ENCODE peak calls at places on chromosome 13, in eight cellular contexts. Y is A549, L is breast epithelium, E is K562, N is lower leg skin, S is suprapubic skin, B is Peyer's patch, M is tibial nerve. F is an unnamed sample.

GRCh38 chr13:83151308-83151660 is 731.0 kb downstream of the SLITRK1 start:
- DNase-seq in S (no peak), E (no peak), Y (no peak), L (no peak), B (no peak), M (no peak), N (no peak), F (no peak)

GRCh38 chr13:97474581-97474980 is 40.6 kb downstream of the RAP2A start:
- DNase-seq in Y (no peak), M (no peak), S (no peak), E (no peak), B (no peak), L (no peak), N (no peak), F (no peak)

GRCh38 chr13:48448963-48449614 is 36.2 kb upstream of the LPAR6 start:
- DNase-seq in L (no peak), E (no peak), M (no peak), B (no peak), Y (no peak), N (no peak), S (no peak), F (peak; percentile 81)

GRCh38 chr13:72960541-72960940 is 98.3 kb upstream of the KLF5 start:
- DNase-seq in S (no peak), L (no peak), B (no peak), E (no peak), Y (no peak), N (no peak), M (no peak), F (no peak)

GRCh38 chr13:22915442-22916082 is 265.2 kb upstream of the SGCG start:
- DNase-seq in M (no peak), N (no peak), E (peak; percentile 22), S (no peak), B (no peak), L (no peak), Y (peak; percentile 3), F (no peak)

GRCh38 chr13:48531416-48532145 is 1.3 kb downstream of the RCBTB2 start:
- DNase-seq in E (no peak), Y (no peak), L (no peak), B (no peak), N (no peak), S (no peak), M (no peak), F (peak; percentile 45)

GRCh38 chr13:75959861-75960481 is 323.8 kb downstream of the LMO7 start:
- DNase-seq in L (no peak), S (no peak), Y (no peak), E (no peak), M (no peak), B (no peak), N (no peak), F (no peak)

GRCh38 chr13:109818136-109818535 is 31.8 kb upstream of the IRS2 start:
- DNase-seq in S (no peak), E (no peak), N (no peak), B (no peak), L (no peak), M (no peak), Y (no peak), F (no peak)

GRCh38 chr13:73715114-73715909 is 418.9 kb downstream of the KLF12 start:
- DNase-seq in M (no peak), B (no peak), S (no peak), Y (no peak), L (no peak), N (no peak), E (no peak), F (no peak)

GRCh38 chr13:54029720-54030119 is 1001.1 kb downstream of the OLFM4 start:
- DNase-seq in L (no peak), N (no peak), S (no peak), E (no peak), B (no peak), M (no peak), Y (no peak), F (peak; percentile 75)

GRCh38 chr13:29991343-29991742 is 140.9 kb upstream of the UBL3 start:
- DNase-seq in S (no peak), B (no peak), M (no peak), N (no peak), Y (no peak), E (no peak), L (no peak), F (no peak)

GRCh38 chr13:64428196-64428595 is 2801.9 kb downstream of the PCDH9 start:
- DNase-seq in B (no peak), E (no peak), S (no peak), M (no peak), L (no peak), N (no peak), Y (no peak), F (no peak)

GRCh38 chr13:60584976-60585375 is 188.0 kb downstream of the TDRD3 start:
- DNase-seq in Y (no peak), B (no peak), L (no peak), S (peak; percentile 80), N (peak; percentile 84), E (no peak), M (peak; percentile 26), F (peak; percentile 42)

GRCh38 chr13:36736119-36736726 is 62.4 kb downstream of the SERTM1 start:
- DNase-seq in Y (peak; percentile 8), M (peak; percentile 64), L (no peak), B (peak; percentile 55), S (no peak), N (no peak), E (peak; percentile 32), F (peak; percentile 71)

GRCh38 chr13:37109080-37109678 is 3.7 kb upstream of the CSNK1A1L start:
- DNase-seq in L (no peak), E (no peak), M (peak; percentile 58), Y (no peak), B (no peak), N (no peak), S (no peak), F (peak; percentile 36)

GRCh38 chr13:109275848-109276247 is 510.5 kb downstream of the IRS2 start:
- DNase-seq in S (no peak), Y (no peak), L (no peak), E (no peak), B (peak; percentile 51), M (no peak), N (no peak), F (peak; percentile 24)

GRCh38 chr13:93521307-93521706 is 294.7 kb downstream of the GPC6 start:
- DNase-seq in B (no peak), N (no peak), S (no peak), Y (no peak), M (no peak), L (no peak), E (no peak), F (no peak)

DNA sequence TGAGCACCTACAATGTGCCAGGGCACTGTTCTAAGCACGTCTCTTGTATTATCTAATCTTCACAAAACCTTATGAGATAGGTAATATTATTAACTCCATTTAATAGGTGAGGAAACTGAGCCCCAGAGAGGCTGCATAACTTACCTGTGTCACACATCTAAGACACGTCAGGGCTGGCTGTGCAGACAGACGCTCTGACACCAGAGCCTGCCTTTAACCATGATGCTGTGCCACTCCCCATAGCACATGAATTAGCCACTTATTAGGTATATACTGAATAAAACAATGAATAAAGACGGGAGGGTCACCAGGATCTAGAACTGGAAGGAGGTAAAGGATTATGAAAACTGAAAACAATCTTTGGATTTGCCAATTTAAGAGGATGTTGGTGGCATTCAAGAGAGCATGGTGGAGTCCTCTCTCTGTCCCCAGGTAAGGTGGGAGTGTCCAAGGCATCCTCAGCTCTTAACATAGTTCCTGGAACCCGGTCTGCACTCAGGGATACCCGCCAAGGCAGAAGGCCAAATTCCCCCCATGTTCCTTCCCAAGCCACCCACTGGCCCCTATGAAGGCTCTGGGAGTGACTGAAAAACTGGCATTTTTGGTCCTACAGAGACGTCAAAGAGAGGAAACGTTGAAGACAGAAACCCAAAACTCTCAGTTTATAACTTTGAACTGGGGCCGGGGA is 479.7 kb downstream of the FOXO1 start:
- DNase-seq in Y (no peak), B (no peak), M (no peak), S (no peak), E (no peak), L (no peak), N (no peak), F (no peak)
- H3K4me3 ChIP-seq in Y (no peak overlapping the region), B (no peak overlapping the region), M (no peak overlapping the region), S (no peak overlapping the region), E (no peak overlapping the region), L (no peak overlapping the region), N (no peak overlapping the region), F (no peak overlapping the region)

GRCh38 chr13:113544896-113545295 is 39.7 kb upstream of the TFDP1 start:
- DNase-seq in B (peak; percentile 9), L (peak; percentile 36), E (no peak), Y (no peak), N (peak; percentile 68), M (no peak), S (no peak), F (no peak)
- TF ChIP-seq POLR2A in B (no peak), L (no peak), E (no peak), Y (no peak), N (no peak), M (no peak), S (no peak), F (no peak)

DNA sequence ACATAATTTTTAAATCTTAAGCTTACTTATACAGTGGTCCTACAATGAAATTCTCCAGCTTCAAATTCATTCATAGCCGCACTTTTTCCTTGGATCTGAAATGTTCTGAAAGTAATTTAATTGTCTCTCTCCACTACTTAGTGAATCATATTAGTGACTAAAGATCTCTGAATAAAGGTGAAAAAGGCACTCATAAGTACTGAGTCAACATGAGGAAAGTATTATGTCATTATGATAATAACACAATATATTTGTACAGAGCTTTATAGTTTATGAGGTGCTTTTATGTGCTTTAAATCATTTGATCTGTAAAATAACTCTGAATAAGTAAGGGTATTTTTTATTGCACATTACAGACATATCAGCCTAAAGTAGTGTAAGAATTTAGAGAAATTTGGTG is 628.2 kb upstream of the SLITRK5 start:
- DNase-seq in N (no peak), B (no peak), L (no peak), E (no peak), S (no peak), M (no peak), Y (no peak), F (no peak)
- TF ChIP-seq CTCF in N (no peak), B (no peak), L (no peak), E (no peak), S (no peak), M (no peak), Y (no peak), F (no peak)

GRCh38 chr13:108158746-108159145 is 56.6 kb downstream of the LIG4 start:
- DNase-seq in B (no peak), S (no peak), E (no peak), N (no peak), L (no peak), M (no peak), Y (no peak), F (no peak)

GRCh38 chr13:108155185-108156106 is 59.9 kb downstream of the LIG4 start:
- DNase-seq in L (no peak), B (peak; percentile 80), Y (no peak), M (peak; percentile 77), S (no peak), E (peak; percentile 31), N (no peak), F (peak; percentile 41)

GRCh38 chr13:108156749-108157148 is 58.6 kb downstream of the LIG4 start:
- DNase-seq in M (no peak), Y (no peak), S (no peak), B (no peak), N (no peak), E (no peak), L (no peak), F (no peak)

DNA sequence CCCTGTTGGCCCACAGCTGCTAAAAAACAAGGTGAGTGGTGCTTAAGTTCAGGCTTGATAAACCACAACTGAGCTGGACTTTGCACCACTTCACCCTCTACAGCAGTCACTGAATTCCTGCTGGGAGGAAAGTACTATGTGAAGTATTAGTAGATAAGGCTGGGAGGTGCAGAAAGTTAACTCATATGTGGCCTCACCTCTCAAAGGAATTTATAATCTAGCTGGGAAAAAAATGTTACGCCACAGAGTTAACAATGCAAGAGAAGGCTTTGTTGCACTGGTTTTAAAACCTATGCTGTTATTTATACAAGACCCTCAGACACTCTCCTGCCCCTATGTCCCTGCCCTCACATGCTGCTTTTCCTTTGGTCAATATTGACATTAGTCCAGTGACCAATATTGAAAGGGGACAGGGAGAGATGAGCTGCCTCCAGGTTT is 60.9 kb downstream of the LIG4 start:
- DNase-seq in S (no peak), B (peak; percentile 80), E (no peak), Y (no peak), N (no peak), L (no peak), M (no peak), F (no peak)
- H3K4me3 ChIP-seq in S (no peak overlapping the region), B (no peak overlapping the region), E (no peak overlapping the region), Y (no peak overlapping the region), N (no peak overlapping the region), L (no peak overlapping the region), M (no peak overlapping the region), F (no peak overlapping the region)

F was measured in NB4.